ENCODE peak calls at places on chromosomes 2 and 18, in seven cellular contexts. W, R, P, V, J, U and N are unnamed samples.
A peak's percentile ranks its signal among the peaks of the same experiment; 100 is the strongest.

GRCh38 chr2:101004671-101005325 is 2.7 kb downstream of the RPL31 start:
- DNase-seq in W (no peak), R (no peak), P (no peak), V (no peak), J (no peak), U (no peak), N (no peak)

GRCh38 chr2:31032475-31032874 is 105.8 kb downstream of the GALNT14 start:
- DNase-seq in W (peak; percentile 13), R (no peak), P (no peak), V (no peak), J (no peak), U (no peak), N (no peak)

GRCh38 chr18:74531043-74531442 is 3.3 kb upstream of the CNDP1 start:
- DNase-seq in W (no peak), R (no peak), P (peak; percentile 18), V (no peak), J (no peak), U (no peak), N (no peak)

GRCh38 chr18:654601-655000 is 2.9 kb upstream of the TYMS start:
- DNase-seq in W (no peak), R (no peak), P (no peak), V (no peak), J (no peak), U (no peak), N (no peak)

GRCh38 chr2:122070241-122070731 is 314.8 kb downstream of the TSN start:
- DNase-seq in W (no peak), R (peak; percentile 48), P (no peak), V (no peak), J (no peak), U (no peak), N (no peak)

GRCh38 chr2:86047575-86048382 is 57.9 kb downstream of the POLR1A start:
- DNase-seq in W (no peak), R (no peak), P (no peak), V (no peak), J (no peak), U (no peak), N (peak; percentile 11)

GRCh38 chr18:62637807-62638687 is 77.3 kb upstream of the PHLPP1 start:
- DNase-seq in W (peak; percentile 39), R (peak; percentile 38), P (no peak), V (no peak), J (peak; percentile 34), U (no peak), N (peak; percentile 45)

GRCh38 chr2:183284606-183285005 is 160.4 kb downstream of the NUP35 start:
- DNase-seq in W (no peak), R (no peak), P (no peak), V (no peak), J (no peak), U (no peak), N (no peak)

GRCh38 chr2:11967946-11968465 is 221.6 kb downstream of the LPIN1 start:
- DNase-seq in W (peak; percentile 19), R (peak; percentile 5), P (no peak), V (no peak), J (peak; percentile 46), U (no peak), N (peak; percentile 61)

GRCh38 chr2:66426250-66427064 is 8.5 kb upstream of the MEIS1 start:
- DNase-seq in W (no peak), R (peak; percentile 72), P (no peak), V (no peak), J (no peak), U (peak; percentile 63), N (no peak)

GRCh38 chr18:34870916-34871315 is 160.8 kb downstream of the DTNA start:
- DNase-seq in W (no peak), R (peak; percentile 20), P (no peak), V (no peak), J (no peak), U (no peak), N (no peak)

GRCh38 chr18:49041677-49042570 is 91.2 kb upstream of the SMAD7 start:
- DNase-seq in W (peak; percentile 54), R (peak; percentile 45), P (no peak), V (no peak), J (no peak), U (no peak), N (peak; percentile 49)

GRCh38 chr2:100563407-100564247 is 834 bp downstream of the PDCL3 start:
- DNase-seq in W (no peak), R (peak; percentile 18), P (no peak), V (no peak), J (peak; percentile 47), U (no peak), N (peak; percentile 26)

GRCh38 chr2:36459725-36460137 is 104.2 kb downstream of the CRIM1 start:
- DNase-seq in W (peak; percentile 35), R (peak; percentile 69), P (no peak), V (no peak), J (peak; percentile 14), U (no peak), N (peak; percentile 46)

GRCh38 chr18:24346254-24346653 is 51.4 kb downstream of the OSBPL1A start:
- DNase-seq in W (no peak), R (no peak), P (no peak), V (no peak), J (no peak), U (no peak), N (no peak)

GRCh38 chr2:139122711-139123158 is 342.5 kb upstream of the NXPH2 start:
- DNase-seq in W (no peak), R (no peak), P (no peak), V (no peak), J (no peak), U (no peak), N (no peak)

GRCh38 chr2:217826505-217826904 is 176.3 kb downstream of the TNS1 start:
- DNase-seq in W (no peak), R (no peak), P (peak; percentile 82), V (no peak), J (no peak), U (peak; percentile 81), N (no peak)

GRCh38 chr2:157935378-157935726 is 59.2 kb upstream of the ACVR1 start:
- DNase-seq in W (no peak), R (no peak), P (no peak), V (no peak), J (no peak), U (no peak), N (no peak)

GRCh38 chr2:69166812-69167468 is 154.0 kb downstream of the ANTXR1 start:
- DNase-seq in W (no peak), R (no peak), P (no peak), V (no peak), J (no peak), U (no peak), N (no peak)

GRCh38 chr2:52335727-52336126 is 1303.8 kb upstream of the NRXN1 start:
- DNase-seq in W (no peak), R (no peak), P (no peak), V (no peak), J (no peak), U (no peak), N (no peak)

GRCh38 chr2:100802076-100802475 is 17.9 kb upstream of the NPAS2 start:
- DNase-seq in W (no peak), R (no peak), P (no peak), V (no peak), J (no peak), U (no peak), N (no peak)

DNA sequence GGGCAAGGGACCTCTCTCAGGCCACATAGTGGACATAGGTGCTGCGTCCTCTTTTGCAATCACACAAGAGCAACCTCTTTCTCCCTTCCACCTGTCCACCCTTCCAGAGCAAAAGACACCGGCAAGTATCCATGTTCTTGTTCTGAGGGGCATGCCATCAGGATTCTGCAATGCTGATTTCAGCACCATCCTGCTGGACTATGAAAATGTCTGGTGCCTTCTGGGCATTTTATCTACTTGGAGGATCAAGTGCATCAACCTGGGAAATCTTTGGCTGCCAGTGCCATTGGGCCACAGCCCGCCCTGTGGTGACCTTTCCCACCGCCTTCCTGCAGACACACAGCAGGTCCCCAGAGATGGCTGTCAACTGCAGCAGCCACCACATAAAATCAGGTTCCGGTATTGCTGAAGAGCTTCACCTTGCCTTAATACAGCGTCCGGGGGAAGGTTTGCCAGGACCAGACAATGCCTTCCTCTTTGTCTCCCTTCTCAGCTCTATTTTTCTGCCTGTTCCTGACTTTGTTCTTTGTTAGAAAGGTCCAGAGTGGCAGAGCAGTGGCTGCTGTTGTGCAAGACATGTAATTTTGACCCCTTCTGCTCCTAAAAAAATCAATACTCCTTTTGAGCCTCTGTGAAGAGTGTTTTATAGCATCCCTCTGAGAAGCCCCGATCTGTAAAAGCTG is 18.5 kb upstream of the BOD1L2 start:
- DNase-seq in W (no peak), R (no peak), P (no peak), V (no peak), J (no peak), U (no peak), N (no peak)
- H3K27me3 ChIP-seq in W (no peaks in the 10 kb centered on the region), R (peaks cover 4% of the 10 kb centered on the region), P (no peaks in the 10 kb centered on the region), V (no peaks in the 10 kb centered on the region), J (no peaks in the 10 kb centered on the region), U (no peaks in the 10 kb centered on the region), N (peaks cover 4% of the 10 kb centered on the region)

GRCh38 chr2:120471166-120471565 is 125.2 kb downstream of the INHBB start:
- DNase-seq in W (no peak), R (no peak), P (peak; percentile 62), V (no peak), J (no peak), U (no peak), N (peak; percentile 8)
- H3K4me1 ChIP-seq in W (peaks cover 71% of the 10 kb centered on the region), R (no peaks in the 10 kb centered on the region), P (peaks cover 39% of the 10 kb centered on the region), V (no peaks in the 10 kb centered on the region), J (no peaks in the 10 kb centered on the region), U (no peaks in the 10 kb centered on the region), N (peaks cover 36% of the 10 kb centered on the region)

DNA sequence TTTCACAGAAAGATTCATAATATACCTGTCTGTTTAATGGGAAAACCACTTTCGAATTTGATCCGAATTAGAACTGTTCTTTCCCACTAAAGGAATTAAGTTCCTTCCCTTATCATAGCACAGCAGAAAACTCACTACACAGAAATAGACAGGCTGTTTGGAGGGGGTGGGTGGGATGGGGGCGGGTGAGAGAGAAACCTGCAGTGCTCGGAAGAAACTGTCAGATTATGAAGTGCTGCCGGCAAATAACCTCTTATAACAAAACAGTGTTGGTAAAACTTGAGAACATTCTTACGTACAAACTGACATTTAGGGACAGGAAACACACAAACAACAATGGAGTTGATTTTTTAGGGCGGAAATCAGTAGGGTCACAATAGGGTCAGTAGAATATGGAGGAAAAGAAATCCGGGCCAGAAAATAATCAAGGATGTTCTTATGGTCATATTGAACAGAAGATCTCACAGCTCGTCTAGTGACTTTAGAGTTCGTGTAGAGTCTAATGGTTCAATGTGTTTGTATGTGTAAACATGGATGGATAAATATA is 756.0 kb upstream of the LRATD1 start:
- DNase-seq in W (no peak), R (no peak), P (no peak), V (no peak), J (no peak), U (no peak), N (no peak)
- H3K9me3 ChIP-seq in W (no peaks in the 10 kb centered on the region), R (peaks cover 4% of the 10 kb centered on the region), P (no peaks in the 10 kb centered on the region), V (no peaks in the 10 kb centered on the region), J (no peaks in the 10 kb centered on the region), U (no peaks in the 10 kb centered on the region), N (no peaks in the 10 kb centered on the region)

GRCh38 chr2:27123302-27124150 is at the start of gene ABHD1:
- DNase-seq in W (peak; percentile 64), R (peak; percentile 79), P (peak; percentile 85), V (no peak), J (peak; percentile 94), U (peak; percentile 86), N (peak; percentile 73)

GRCh38 chr2:27118525-27119329 is at the start of gene CGREF1:
- DNase-seq in W (no peak), R (peak; percentile 62), P (no peak), V (no peak), J (peak; percentile 95), U (no peak), N (no peak)

GRCh38 chr2:27115485-27115884 is 3.4 kb downstream of the CGREF1 start:
- DNase-seq in W (no peak), R (no peak), P (no peak), V (no peak), J (no peak), U (no peak), N (no peak)

GRCh38 chr2:27122791-27123190 is 824 bp upstream of the ABHD1 start:
- DNase-seq in W (no peak), R (no peak), P (no peak), V (no peak), J (no peak), U (no peak), N (no peak)

GRCh38 chr2:27117995-27118524 is 868 bp downstream of the CGREF1 start:
- DNase-seq in W (no peak), R (no peak), P (no peak), V (no peak), J (peak; percentile 52), U (no peak), N (no peak)
- H3K27me3 ChIP-seq in W (no peaks in the 10 kb centered on the region), R (peaks cover 69% of the 10 kb centered on the region), P (peaks cover 26% of the 10 kb centered on the region), V (no peaks in the 10 kb centered on the region), J (no peaks in the 10 kb centered on the region), U (no peaks in the 10 kb centered on the region), N (peaks cover 9% of the 10 kb centered on the region)